ENCODE peak calls at places on chromosomes 7 and 10, in nine cellular contexts. One of them, this sample, is unnamed.

GRCh38 chr7:35253182-35253679 is 669 bp downstream of the TBX20 start:
- DNase-seq in CD4-positive, alpha-beta T cell: no peak
- DNase-seq in sciatic nerve: no peak
- DNase-seq in CD8-positive, alpha-beta memory T cell: no peak
- DNase-seq in SW 1271: no peak
- DNase-seq in foreskin fibroblast: no peak
- DNase-seq in Caco-2: no peak
- DNase-seq in fibroblast of mammary gland: no peak
- DNase-seq in GM10248: no peak
- DNase-seq in this sample: no peak

GRCh38 chr10:29658984-29659769 is 24.4 kb upstream of the SVIL start:
- DNase-seq in CD4-positive, alpha-beta T cell: peak; percentile 47
- DNase-seq in sciatic nerve: no peak
- DNase-seq in CD8-positive, alpha-beta memory T cell: peak; percentile 51
- DNase-seq in SW 1271: peak; percentile 100
- DNase-seq in foreskin fibroblast: peak; percentile 98
- DNase-seq in Caco-2: peak; percentile 41
- DNase-seq in fibroblast of mammary gland: peak; percentile 100
- DNase-seq in GM10248: peak; percentile 69
- DNase-seq in this sample: no peak

GRCh38 chr10:62584726-62585125 is 210.6 kb downstream of the ZNF365 start:
- DNase-seq in CD4-positive, alpha-beta T cell: no peak
- DNase-seq in sciatic nerve: no peak
- DNase-seq in CD8-positive, alpha-beta memory T cell: no peak
- DNase-seq in SW 1271: no peak
- DNase-seq in foreskin fibroblast: no peak
- DNase-seq in Caco-2: no peak
- DNase-seq in fibroblast of mammary gland: peak; percentile 55
- DNase-seq in GM10248: no peak
- DNase-seq in this sample: no peak

GRCh38 chr7:69177941-69178494 is 420.3 kb upstream of the AUTS2 start:
- DNase-seq in CD4-positive, alpha-beta T cell: no peak
- DNase-seq in sciatic nerve: no peak
- DNase-seq in CD8-positive, alpha-beta memory T cell: no peak
- DNase-seq in SW 1271: no peak
- DNase-seq in foreskin fibroblast: no peak
- DNase-seq in Caco-2: no peak
- DNase-seq in fibroblast of mammary gland: no peak
- DNase-seq in GM10248: no peak
- DNase-seq in this sample: no peak

GRCh38 chr10:70227548-70228320 is 5.5 kb downstream of the PPA1 start:
- DNase-seq in CD4-positive, alpha-beta T cell: no peak
- DNase-seq in sciatic nerve: no peak
- DNase-seq in CD8-positive, alpha-beta memory T cell: no peak
- DNase-seq in SW 1271: no peak
- DNase-seq in foreskin fibroblast: no peak
- DNase-seq in Caco-2: no peak
- DNase-seq in fibroblast of mammary gland: no peak
- DNase-seq in GM10248: no peak
- DNase-seq in this sample: no peak

GRCh38 chr7:106421181-106421762 is 136.5 kb upstream of the NAMPT start:
- DNase-seq in CD4-positive, alpha-beta T cell: no peak
- DNase-seq in sciatic nerve: peak; percentile 81
- DNase-seq in CD8-positive, alpha-beta memory T cell: no peak
- DNase-seq in SW 1271: no peak
- DNase-seq in foreskin fibroblast: peak; percentile 86
- DNase-seq in Caco-2: no peak
- DNase-seq in fibroblast of mammary gland: peak; percentile 94
- DNase-seq in GM10248: no peak
- DNase-seq in this sample: no peak

GRCh38 chr10:116271593-116272496 is 1.2 kb downstream of the GFRA1 start:
- DNase-seq in CD4-positive, alpha-beta T cell: no peak
- DNase-seq in sciatic nerve: peak; percentile 69
- DNase-seq in CD8-positive, alpha-beta memory T cell: no peak
- DNase-seq in SW 1271: no peak
- DNase-seq in foreskin fibroblast: no peak
- DNase-seq in Caco-2: no peak
- DNase-seq in fibroblast of mammary gland: no peak
- DNase-seq in GM10248: peak; percentile 30
- DNase-seq in this sample: peak; percentile 71

GRCh38 chr10:18350340-18350739 is 210.1 kb downstream of the CACNB2 start:
- DNase-seq in CD4-positive, alpha-beta T cell: no peak
- DNase-seq in sciatic nerve: no peak
- DNase-seq in CD8-positive, alpha-beta memory T cell: no peak
- DNase-seq in SW 1271: no peak
- DNase-seq in foreskin fibroblast: no peak
- DNase-seq in Caco-2: no peak
- DNase-seq in fibroblast of mammary gland: no peak
- DNase-seq in GM10248: no peak
- DNase-seq in this sample: no peak

GRCh38 chr10:60433684-60434083 is 44.0 kb upstream of the ANK3 start:
- DNase-seq in CD4-positive, alpha-beta T cell: no peak
- DNase-seq in sciatic nerve: no peak
- DNase-seq in CD8-positive, alpha-beta memory T cell: no peak
- DNase-seq in SW 1271: no peak
- DNase-seq in foreskin fibroblast: peak; percentile 88
- DNase-seq in Caco-2: no peak
- DNase-seq in fibroblast of mammary gland: peak; percentile 96
- DNase-seq in GM10248: no peak
- DNase-seq in this sample: no peak

GRCh38 chr10:70461397-70462348 is 16.9 kb upstream of the PALD1 start:
- DNase-seq in CD4-positive, alpha-beta T cell: peak; percentile 39
- DNase-seq in sciatic nerve: peak; percentile 72
- DNase-seq in CD8-positive, alpha-beta memory T cell: peak; percentile 37
- DNase-seq in SW 1271: peak; percentile 30
- DNase-seq in foreskin fibroblast: peak; percentile 35
- DNase-seq in Caco-2: peak; percentile 81
- DNase-seq in fibroblast of mammary gland: peak; percentile 50
- DNase-seq in GM10248: peak; percentile 81
- DNase-seq in this sample: no peak

GRCh38 chr10:49347342-49347741 is 48.4 kb downstream of the C10orf71 start:
- DNase-seq in CD4-positive, alpha-beta T cell: no peak
- DNase-seq in sciatic nerve: no peak
- DNase-seq in CD8-positive, alpha-beta memory T cell: no peak
- DNase-seq in SW 1271: no peak
- DNase-seq in foreskin fibroblast: no peak
- DNase-seq in Caco-2: no peak
- DNase-seq in fibroblast of mammary gland: no peak
- DNase-seq in GM10248: no peak
- DNase-seq in this sample: no peak

This sample was measured in H1.